ENCODE peak calls at places on chromosome 16, in five cellular contexts. One of them, this sample, is unnamed.
A peak's percentile ranks its signal among the peaks of the same experiment; 100 is the strongest.

GRCh38 chr16:70430667-70431536 is 8.0 kb downstream of the ST3GAL2 start:
- DNase-seq in dorsolateral prefrontal cortex: no peak
- DNase-seq in fibroblast of gingiva: no peak
- DNase-seq in CD8-positive, alpha-beta memory T cell: peak; percentile 67
- DNase-seq in stimulated activated CD4-positive, alpha-beta T cell treated with anti-CD3 and anti-CD28 coated beads, Interleukin-2, amount 100 ng/mL, for 48 hours: no peak
- DNase-seq in this sample: peak; percentile 52

GRCh38 chr16:4990415-4990814 is 32.3 kb downstream of the SEC14L5 start:
- DNase-seq in dorsolateral prefrontal cortex: no peak
- DNase-seq in fibroblast of gingiva: no peak
- DNase-seq in CD8-positive, alpha-beta memory T cell: no peak
- DNase-seq in stimulated activated CD4-positive, alpha-beta T cell treated with anti-CD3 and anti-CD28 coated beads, Interleukin-2, amount 100 ng/mL, for 48 hours: no peak
- DNase-seq in this sample: no peak

GRCh38 chr16:57203451-57203850 is 17.3 kb downstream of the RSPRY1 start:
- DNase-seq in dorsolateral prefrontal cortex: no peak
- DNase-seq in fibroblast of gingiva: peak; percentile 11
- DNase-seq in CD8-positive, alpha-beta memory T cell: no peak
- DNase-seq in stimulated activated CD4-positive, alpha-beta T cell treated with anti-CD3 and anti-CD28 coated beads, Interleukin-2, amount 100 ng/mL, for 48 hours: no peak
- DNase-seq in this sample: no peak

GRCh38 chr16:80277182-80277581 is 263.6 kb upstream of the DYNLRB2 start:
- DNase-seq in dorsolateral prefrontal cortex: no peak
- DNase-seq in fibroblast of gingiva: no peak
- DNase-seq in CD8-positive, alpha-beta memory T cell: no peak
- DNase-seq in stimulated activated CD4-positive, alpha-beta T cell treated with anti-CD3 and anti-CD28 coated beads, Interleukin-2, amount 100 ng/mL, for 48 hours: no peak
- DNase-seq in this sample: no peak

GRCh38 chr16:66278111-66278531 is 88.4 kb upstream of the CDH5 start:
- DNase-seq in dorsolateral prefrontal cortex: no peak
- DNase-seq in fibroblast of gingiva: no peak
- DNase-seq in CD8-positive, alpha-beta memory T cell: no peak
- DNase-seq in stimulated activated CD4-positive, alpha-beta T cell treated with anti-CD3 and anti-CD28 coated beads, Interleukin-2, amount 100 ng/mL, for 48 hours: no peak
- DNase-seq in this sample: no peak

GRCh38 chr16:65214196-65214595 is 92.3 kb upstream of the CDH11 start:
- DNase-seq in dorsolateral prefrontal cortex: no peak
- DNase-seq in fibroblast of gingiva: peak; percentile 15
- DNase-seq in CD8-positive, alpha-beta memory T cell: no peak
- DNase-seq in stimulated activated CD4-positive, alpha-beta T cell treated with anti-CD3 and anti-CD28 coated beads, Interleukin-2, amount 100 ng/mL, for 48 hours: no peak
- DNase-seq in this sample: no peak

GRCh38 chr16:10870137-10870776 is 6.7 kb upstream of the CIITA start:
- DNase-seq in dorsolateral prefrontal cortex: no peak
- DNase-seq in fibroblast of gingiva: no peak
- DNase-seq in CD8-positive, alpha-beta memory T cell: no peak
- DNase-seq in stimulated activated CD4-positive, alpha-beta T cell treated with anti-CD3 and anti-CD28 coated beads, Interleukin-2, amount 100 ng/mL, for 48 hours: no peak
- DNase-seq in this sample: no peak

GRCh38 chr16:13429411-13429810 is 490.5 kb upstream of the ERCC4 start:
- DNase-seq in dorsolateral prefrontal cortex: no peak
- DNase-seq in fibroblast of gingiva: no peak
- DNase-seq in CD8-positive, alpha-beta memory T cell: no peak
- DNase-seq in stimulated activated CD4-positive, alpha-beta T cell treated with anti-CD3 and anti-CD28 coated beads, Interleukin-2, amount 100 ng/mL, for 48 hours: no peak
- DNase-seq in this sample: no peak

GRCh38 chr16:4415538-4416199 is 727 bp downstream of the CORO7 start:
- DNase-seq in dorsolateral prefrontal cortex: peak; percentile 46
- DNase-seq in fibroblast of gingiva: no peak
- DNase-seq in CD8-positive, alpha-beta memory T cell: peak; percentile 77
- DNase-seq in stimulated activated CD4-positive, alpha-beta T cell treated with anti-CD3 and anti-CD28 coated beads, Interleukin-2, amount 100 ng/mL, for 48 hours: peak; percentile 34
- DNase-seq in this sample: peak; percentile 56

GRCh38 chr16:62404857-62405611 is 368.8 kb upstream of the CDH8 start:
- DNase-seq in dorsolateral prefrontal cortex: no peak
- DNase-seq in fibroblast of gingiva: no peak
- DNase-seq in CD8-positive, alpha-beta memory T cell: no peak
- DNase-seq in stimulated activated CD4-positive, alpha-beta T cell treated with anti-CD3 and anti-CD28 coated beads, Interleukin-2, amount 100 ng/mL, for 48 hours: no peak
- DNase-seq in this sample: no peak

GRCh38 chr16:63652091-63652490 is 1469.8 kb downstream of the CDH11 start:
- DNase-seq in dorsolateral prefrontal cortex: no peak
- DNase-seq in fibroblast of gingiva: no peak
- DNase-seq in CD8-positive, alpha-beta memory T cell: no peak
- DNase-seq in stimulated activated CD4-positive, alpha-beta T cell treated with anti-CD3 and anti-CD28 coated beads, Interleukin-2, amount 100 ng/mL, for 48 hours: no peak
- DNase-seq in this sample: no peak

GRCh38 chr16:57601801-57602478 is 26.5 kb upstream of the ADGRG1 start:
- DNase-seq in dorsolateral prefrontal cortex: no peak
- DNase-seq in fibroblast of gingiva: no peak
- DNase-seq in CD8-positive, alpha-beta memory T cell: peak; percentile 62
- DNase-seq in stimulated activated CD4-positive, alpha-beta T cell treated with anti-CD3 and anti-CD28 coated beads, Interleukin-2, amount 100 ng/mL, for 48 hours: no peak
- DNase-seq in this sample: peak; percentile 75

GRCh38 chr16:58042001-58042885 is 16.7 kb downstream of the MMP15 start:
- DNase-seq in dorsolateral prefrontal cortex: no peak
- DNase-seq in fibroblast of gingiva: no peak
- DNase-seq in CD8-positive, alpha-beta memory T cell: no peak
- DNase-seq in stimulated activated CD4-positive, alpha-beta T cell treated with anti-CD3 and anti-CD28 coated beads, Interleukin-2, amount 100 ng/mL, for 48 hours: no peak
- DNase-seq in this sample: no peak

GRCh38 chr16:57559075-57559790 is 16.8 kb downstream of the ADGRG5 start:
- DNase-seq in dorsolateral prefrontal cortex: no peak
- DNase-seq in fibroblast of gingiva: no peak
- DNase-seq in CD8-positive, alpha-beta memory T cell: no peak
- DNase-seq in stimulated activated CD4-positive, alpha-beta T cell treated with anti-CD3 and anti-CD28 coated beads, Interleukin-2, amount 100 ng/mL, for 48 hours: no peak
- DNase-seq in this sample: no peak

GRCh38 chr16:77213542-77214108 is 14.4 kb downstream of the SYCE1L start:
- DNase-seq in dorsolateral prefrontal cortex: peak; percentile 25
- DNase-seq in fibroblast of gingiva: peak; percentile 68
- DNase-seq in CD8-positive, alpha-beta memory T cell: no peak
- DNase-seq in stimulated activated CD4-positive, alpha-beta T cell treated with anti-CD3 and anti-CD28 coated beads, Interleukin-2, amount 100 ng/mL, for 48 hours: no peak
- DNase-seq in this sample: no peak

GRCh38 chr16:9345046-9345445 is 253.6 kb downstream of the HAPSTR1 start:
- DNase-seq in dorsolateral prefrontal cortex: no peak
- DNase-seq in fibroblast of gingiva: no peak
- DNase-seq in CD8-positive, alpha-beta memory T cell: no peak
- DNase-seq in stimulated activated CD4-positive, alpha-beta T cell treated with anti-CD3 and anti-CD28 coated beads, Interleukin-2, amount 100 ng/mL, for 48 hours: no peak
- DNase-seq in this sample: no peak

GRCh38 chr16:58678716-58679115 is 5.9 kb downstream of the SLC38A7 start:
- DNase-seq in dorsolateral prefrontal cortex: peak; percentile 57
- DNase-seq in fibroblast of gingiva: peak; percentile 77
- DNase-seq in CD8-positive, alpha-beta memory T cell: no peak
- DNase-seq in stimulated activated CD4-positive, alpha-beta T cell treated with anti-CD3 and anti-CD28 coated beads, Interleukin-2, amount 100 ng/mL, for 48 hours: no peak
- DNase-seq in this sample: no peak

GRCh38 chr16:67241008-67241900 is 6.0 kb downstream of the FHOD1 start:
- DNase-seq in dorsolateral prefrontal cortex: peak; percentile 31
- DNase-seq in fibroblast of gingiva: peak; percentile 91
- DNase-seq in CD8-positive, alpha-beta memory T cell: no peak
- DNase-seq in stimulated activated CD4-positive, alpha-beta T cell treated with anti-CD3 and anti-CD28 coated beads, Interleukin-2, amount 100 ng/mL, for 48 hours: no peak
- DNase-seq in this sample: no peak

This sample was measured in stimulated activated naive CD4-positive, alpha-beta T cell.